ENCODE peak calls at places on chromosomes 4 and X, in five cellular contexts. T is D341Med; V is germinal center; M is stimulated activated CD4-positive, alpha-beta T cell treated with anti-CD3 and anti-CD28 coated beads, TNF-alpha, amount 100 ng/mL, for 48 hours; C is CD8-positive, alpha-beta T cell. K is an unnamed sample.

GRCh38 chrX:9340619-9341304 is 124.1 kb upstream of the TBL1X start:
- DNase-seq in T (peak), V (peak), M (no peak), C (peak), K (no peak)

GRCh38 chr4:5141802-5142201 is 90.5 kb downstream of the STK32B start:
- DNase-seq in T (no peak), V (no peak), M (no peak), C (no peak), K (no peak)

GRCh38 chrX:110418857-110419249 is 60.2 kb downstream of the RTL9 start:
- DNase-seq in T (peak), V (no peak), M (no peak), C (no peak), K (no peak)

GRCh38 chr4:168942985-168943384 is 67.1 kb downstream of the CBR4 start:
- DNase-seq in T (no peak), V (no peak), M (no peak), C (no peak), K (no peak)

GRCh38 chrX:118631586-118631985 is 95.8 kb upstream of the IL13RA1 start:
- DNase-seq in T (no peak), V (peak), M (no peak), C (no peak), K (peak)

GRCh38 chr4:105092356-105092755 is 54.3 kb upstream of the TET2 start:
- DNase-seq in T (no peak), V (no peak), M (no peak), C (no peak), K (no peak)

GRCh38 chrX:23389196-23389792 is 54.6 kb downstream of the PTCHD1 start:
- DNase-seq in T (no peak), V (no peak), M (no peak), C (no peak), K (no peak)

GRCh38 chrX:2766921-2767320 is 15.1 kb downstream of the XG start:
- DNase-seq in T (no peak), V (no peak), M (no peak), C (no peak), K (no peak)

GRCh38 chrX:15948318-15948660 is 93.7 kb upstream of the AP1S2 start:
- DNase-seq in T (no peak), V (no peak), M (no peak), C (no peak), K (no peak)

GRCh38 chr4:143549924-143550323 is 36.4 kb downstream of the SMARCA5 start:
- DNase-seq in T (no peak), V (no peak), M (no peak), C (no peak), K (no peak)

GRCh38 chr4:164193676-164194075 is 560.3 kb upstream of the SMIM31 start:
- DNase-seq in T (no peak), V (no peak), M (no peak), C (no peak), K (no peak)

GRCh38 chr4:153937289-153937688 is 148.4 kb upstream of the SFRP2 start:
- DNase-seq in T (no peak), V (no peak), M (no peak), C (no peak), K (no peak)

GRCh38 chr4:24428850-24429249 is 155.5 kb downstream of the DHX15 start:
- DNase-seq in T (no peak), V (no peak), M (no peak), C (no peak), K (no peak)

GRCh38 chrX:17616936-17617335 is 120.4 kb upstream of the SCML1 start:
- DNase-seq in T (no peak), V (no peak), M (no peak), C (no peak), K (no peak)

GRCh38 chr4:185881427-185881826 is 69.4 kb upstream of the SORBS2 start:
- DNase-seq in T (no peak), V (no peak), M (no peak), C (no peak), K (no peak)

GRCh38 chr4:94406668-94407437 is 44.9 kb upstream of the PDLIM5 start:
- DNase-seq in T (peak), V (peak), M (peak), C (peak), K (no peak)

GRCh38 chr4:144583658-144584057 is 62.3 kb upstream of the HHIP start:
- DNase-seq in T (no peak), V (no peak), M (no peak), C (no peak), K (no peak)

GRCh38 chr4:1928356-1929235 is 57.4 kb downstream of the NSD2 start:
- DNase-seq in T (no peak), V (no peak), M (no peak), C (no peak), K (no peak)

GRCh38 chr4:65861993-65862392 is 191.7 kb upstream of the EPHA5 start:
- DNase-seq in T (no peak), V (no peak), M (no peak), C (no peak), K (no peak)

GRCh38 chr4:40149960-40150385 is 46.9 kb upstream of the RHOH start:
- DNase-seq in T (peak), V (peak), M (peak), C (peak), K (peak)

GRCh38 chrX:18465051-18465450 is 39.6 kb downstream of the CDKL5 start:
- DNase-seq in T (no peak), V (no peak), M (no peak), C (no peak), K (no peak)

GRCh38 chrX:155048997-155049619 is 21.8 kb downstream of the CMC4 start:
- DNase-seq in T (peak), V (peak), M (no peak), C (peak), K (no peak)